ENCODE peak calls at places on chromosomes 11 and 22, in six cellular contexts. E is A549, Q is GM23338, M is HCT116, J is K562, T is SK-N-SH. G is an unnamed sample.

GRCh38 chr11:69702239-69702668 is 1.6 kb downstream of the FGF19 start:
- DNase-seq in E (no peak), Q (peak), M (no peak), J (no peak), T (no peak), G (no peak)

GRCh38 chr11:116217441-116217840 is 555.3 kb downstream of the BUD13 start:
- DNase-seq in E (no peak), Q (no peak), M (no peak), J (no peak), T (no peak), G (no peak)

GRCh38 chr11:67283490-67283963 is 5.6 kb upstream of the ANKRD13D start:
- DNase-seq in E (no peak), Q (no peak), M (no peak), J (no peak), T (no peak), G (peak)

GRCh38 chr11:15816996-15817395 is 539.4 kb downstream of the SOX6 start:
- DNase-seq in E (no peak), Q (no peak), M (no peak), J (no peak), T (no peak), G (no peak)

GRCh38 chr22:35480143-35480542 is 60.5 kb upstream of the RASD2 start:
- DNase-seq in E (no peak), Q (no peak), M (no peak), J (no peak), T (no peak), G (no peak)

GRCh38 chr11:116072133-116072532 is 567.9 kb upstream of the CADM1 start:
- DNase-seq in E (no peak), Q (peak), M (no peak), J (no peak), T (no peak), G (no peak)

GRCh38 chr11:69770525-69770924 is 4.6 kb downstream of the FGF4 start:
- DNase-seq in E (no peak), Q (peak), M (no peak), J (peak), T (no peak), G (no peak)

GRCh38 chr22:44972363-44973083 is 37.3 kb downstream of the PHF21B start:
- DNase-seq in E (no peak), Q (no peak), M (no peak), J (no peak), T (no peak), G (peak)

GRCh38 chr11:132604446-132604845 is 927.9 kb downstream of the OPCML start:
- DNase-seq in E (no peak), Q (no peak), M (no peak), J (no peak), T (no peak), G (no peak)

GRCh38 chr11:70525466-70525865 is 127.1 kb downstream of the CTTN start:
- DNase-seq in E (no peak), Q (no peak), M (no peak), J (no peak), T (peak), G (no peak)

GRCh38 chr11:128705124-128705920 is 11.4 kb downstream of the FLI1 start:
- DNase-seq in E (no peak), Q (no peak), M (no peak), J (no peak), T (no peak), G (no peak)

GRCh38 chr11:75896843-75897419 is 81.9 kb downstream of the UVRAG start:
- DNase-seq in E (peak), Q (peak), M (peak), J (peak), T (peak), G (no peak)

GRCh38 chr22:49825944-49826602 is 1.6 kb downstream of the BRD1 start:
- DNase-seq in E (peak), Q (no peak), M (no peak), J (peak), T (no peak), G (no peak)

GRCh38 chr11:111737180-111737876 is 28.9 kb downstream of the PPP2R1B start:
- DNase-seq in E (no peak), Q (no peak), M (no peak), J (no peak), T (no peak), G (no peak)

GRCh38 chr11:57476883-57477506 is 16.7 kb downstream of the RTN4RL2 start:
- DNase-seq in E (peak), Q (peak), M (no peak), J (no peak), T (no peak), G (no peak)

GRCh38 chr22:24523873-24524272 is 28.7 kb downstream of the UPB1 start:
- DNase-seq in E (no peak), Q (no peak), M (no peak), J (no peak), T (peak), G (no peak)

GRCh38 chr11:124114942-124115781 is at the start of gene VWA5A:
- DNase-seq in E (peak), Q (peak), M (peak), J (peak), T (peak), G (peak)

GRCh38 chr11:70087446-70088167 is 9.5 kb downstream of the ANO1 start:
- DNase-seq in E (no peak), Q (peak), M (no peak), J (no peak), T (peak), G (no peak)

GRCh38 chr11:69501121-69501489 is 19.6 kb downstream of the LINC01488 start:
- DNase-seq in E (no peak), Q (no peak), M (no peak), J (no peak), T (no peak), G (no peak)

GRCh38 chr11:10566257-10566956 is 2.1 kb downstream of the LYVE1 start:
- DNase-seq in E (no peak), Q (no peak), M (no peak), J (no peak), T (no peak), G (no peak)

GRCh38 chr11:95917188-95918036 is 6.5 kb downstream of the MTMR2 start:
- DNase-seq in E (no peak), Q (no peak), M (no peak), J (no peak), T (peak), G (no peak)

GRCh38 chr11:67400251-67400941 is 1.3 kb downstream of the PPP1CA start:
- DNase-seq in E (no peak), Q (no peak), M (no peak), J (no peak), T (peak), G (peak)

GRCh38 chr11:86219291-86220193 is 25.0 kb upstream of the EED start:
- DNase-seq in E (no peak), Q (no peak), M (no peak), J (no peak), T (no peak), G (no peak)

GRCh38 chr11:46418751-46419150 is 27.2 kb upstream of the CHRM4 start:
- DNase-seq in E (no peak), Q (peak), M (no peak), J (no peak), T (no peak), G (no peak)

GRCh38 chr11:131867457-131868257 is 497.2 kb downstream of the NTM start:
- DNase-seq in E (peak), Q (peak), M (no peak), J (no peak), T (peak), G (peak)

GRCh38 chr11:71240865-71241691 is 11.3 kb downstream of the SHANK2 start:
- DNase-seq in E (peak), Q (peak), M (no peak), J (no peak), T (peak), G (peak)

GRCh38 chr11:1224109-1224485 is 1.2 kb downstream of the MUC5B start:
- DNase-seq in E (peak), Q (peak), M (no peak), J (no peak), T (peak), G (no peak)

GRCh38 chr22:36258750-36259619 is 6.1 kb downstream of the APOL1 start:
- DNase-seq in E (no peak), Q (peak), M (no peak), J (peak), T (no peak), G (peak)

GRCh38 chr11:108906329-108906728 is 241.5 kb downstream of the DDX10 start:
- DNase-seq in E (peak), Q (no peak), M (no peak), J (no peak), T (peak), G (no peak)

GRCh38 chr11:44572884-44573283 is 7.4 kb downstream of the CD82 start:
- DNase-seq in E (no peak), Q (peak), M (no peak), J (no peak), T (peak), G (no peak)

GRCh38 chr11:126303623-126304456 is at the start of gene DCPS:
- DNase-seq in E (peak), Q (peak), M (peak), J (peak), T (peak), G (peak)

GRCh38 chr11:36213050-36213840 is 76.0 kb downstream of the COMMD9 start:
- DNase-seq in E (no peak), Q (no peak), M (no peak), J (no peak), T (peak), G (no peak)

GRCh38 chr11:16739326-16739875 is 954 bp downstream of the C11orf58 start:
- DNase-seq in E (peak), Q (peak), M (no peak), J (no peak), T (peak), G (no peak)

GRCh38 chr11:112024778-112025678 is at the start of gene DLAT:
- DNase-seq in E (peak), Q (peak), M (peak), J (peak), T (peak), G (peak)

GRCh38 chr22:28440517-28441366 is 238.9 kb downstream of the TTC28 start:
- DNase-seq in E (no peak), Q (no peak), M (no peak), J (no peak), T (peak), G (no peak)

GRCh38 chr11:130533113-130533803 is 84.8 kb downstream of the ADAMTS15 start:
- DNase-seq in E (no peak), Q (no peak), M (no peak), J (no peak), T (peak), G (no peak)

GRCh38 chr11:64787526-64788320 is 9.4 kb upstream of the SF1 start:
- DNase-seq in E (peak), Q (peak), M (no peak), J (peak), T (peak), G (no peak)
- TF ChIP-seq REST in E (no peak), Q (no peak), M (no peak), J (no peak), T (no peak), G (no peak)

GRCh38 chr11:30017467-30017895 is 651 bp upstream of the KCNA4 start:
- DNase-seq in E (no peak), Q (peak), M (no peak), J (no peak), T (no peak), G (no peak)
- H3K4me3 ChIP-seq in E (no peak), Q (peak), M (no peak), J (no peak), T (no peak), G (no peak)

GRCh38 chr22:22711532-22711913 is 67.1 kb downstream of the GGTLC2 start:
- DNase-seq in E (no peak), Q (no peak), M (no peak), J (no peak), T (no peak), G (no peak)
- TF ChIP-seq REST in E (peak), Q (no peak), M (no peak), J (no peak), T (no peak), G (no peak)

GRCh38 chr11:72719144-72719543 is 33.1 kb downstream of the ARAP1 start:
- DNase-seq in E (no peak), Q (no peak), M (no peak), J (no peak), T (no peak), G (no peak)

GRCh38 chr11:72721276-72721675 is 30.9 kb downstream of the ARAP1 start:
- DNase-seq in E (no peak), Q (no peak), M (no peak), J (no peak), T (no peak), G (no peak)

GRCh38 chr11:72720806-72721205 is 31.4 kb downstream of the ARAP1 start:
- DNase-seq in E (no peak), Q (no peak), M (no peak), J (no peak), T (no peak), G (no peak)

GRCh38 chr11:72719551-72719950 is 32.7 kb downstream of the ARAP1 start:
- DNase-seq in E (no peak), Q (no peak), M (no peak), J (no peak), T (no peak), G (no peak)

DNA sequence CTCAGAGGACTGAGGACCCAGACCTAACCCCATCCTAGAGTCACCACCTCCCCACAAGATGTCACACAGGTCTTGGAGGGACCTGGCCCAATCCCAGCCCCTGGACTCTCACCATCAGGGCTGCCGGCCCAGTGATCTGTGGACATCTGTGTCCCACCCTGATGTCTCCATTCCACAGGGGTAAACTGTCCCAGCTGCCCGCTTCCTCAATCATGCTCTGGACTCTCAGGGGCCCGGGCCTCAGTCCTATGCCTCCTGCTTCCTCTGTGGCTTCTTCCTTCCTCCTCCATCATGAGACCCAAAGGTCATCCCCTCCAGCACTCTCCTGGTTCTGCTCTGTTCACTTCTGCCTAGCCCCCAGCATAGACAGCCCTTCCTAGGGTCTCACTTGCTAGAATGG is 32.2 kb downstream of the ARAP1 start:
- DNase-seq in E (no peak), Q (no peak), M (no peak), J (no peak), T (no peak), G (no peak)
- H3K4me3 ChIP-seq in E (no peak), Q (no peak), M (no peak), J (no peak), T (peak), G (peak)

GRCh38 chr11:26993965-26994446 is at the start of gene FIBIN:
- DNase-seq in E (no peak), Q (peak), M (no peak), J (no peak), T (no peak), G (no peak)

GRCh38 chr11:26994579-26995210 is 783 bp downstream of the FIBIN start:
- DNase-seq in E (no peak), Q (peak), M (no peak), J (no peak), T (no peak), G (no peak)

GRCh38 chr11:26996056-26996455 is 2.1 kb downstream of the FIBIN start:
- DNase-seq in E (no peak), Q (no peak), M (no peak), J (no peak), T (no peak), G (no peak)

GRCh38 chr11:26987726-26988125 is 6.2 kb upstream of the FIBIN start:
- DNase-seq in E (no peak), Q (no peak), M (no peak), J (no peak), T (no peak), G (no peak)

GRCh38 chr11:26992031-26992541 is 1.8 kb upstream of the FIBIN start:
- DNase-seq in E (no peak), Q (no peak), M (no peak), J (no peak), T (no peak), G (no peak)
- TF ChIP-seq REST in E (no peak), Q (no peak), M (no peak), J (no peak), T (no peak), G (no peak)

GRCh38 chr11:118570787-118571186 is 1.4 kb upstream of the ARCN1 start:
- DNase-seq in E (no peak), Q (no peak), M (no peak), J (no peak), T (no peak), G (no peak)

GRCh38 chr11:118569670-118570069 is 2.5 kb upstream of the ARCN1 start:
- DNase-seq in E (no peak), Q (no peak), M (no peak), J (no peak), T (no peak), G (no peak)

GRCh38 chr11:118560806-118561205 is 4.9 kb downstream of the IFT46 start:
- DNase-seq in E (no peak), Q (no peak), M (no peak), J (no peak), T (no peak), G (no peak)

DNA sequence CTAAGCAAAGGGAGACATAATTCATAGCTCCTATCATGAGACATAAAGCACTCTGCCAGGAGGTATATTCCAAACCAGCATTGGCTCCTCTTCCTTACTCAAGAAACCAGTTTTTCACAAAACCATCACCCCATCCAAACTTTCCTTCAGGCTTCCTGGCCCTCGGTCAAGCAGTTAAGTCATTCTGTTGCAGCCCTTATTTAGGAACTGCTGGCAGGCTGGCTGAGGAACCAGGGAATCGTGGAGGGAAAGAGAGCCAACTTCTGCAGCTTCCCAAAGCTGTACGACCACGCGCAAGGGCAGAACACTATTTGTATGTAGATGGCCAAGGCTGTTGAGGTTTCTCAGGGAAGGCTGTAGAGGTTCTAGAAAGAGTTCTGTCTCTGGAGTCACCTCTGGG is 669 bp downstream of the IFT46 start:
- DNase-seq in E (no peak), Q (peak), M (no peak), J (no peak), T (no peak), G (no peak)
- H3K4me3 ChIP-seq in E (peak), Q (no peak), M (peak), J (no peak), T (no peak), G (no peak)